ENCODE peak calls at places on chromosomes 12 and 14, in five cellular contexts. X, U, I, T and D are unnamed samples.

GRCh38 chr14:105531088-105531957 is 4.9 kb downstream of the TMEM121 start:
- DNase-seq in X (no peak), U (no peak), I (no peak), T (no peak), D (no peak)

GRCh38 chr12:115457798-115458197 is 773.8 kb upstream of the TBX3 start:
- DNase-seq in X (no peak), U (no peak), I (no peak), T (no peak), D (no peak)

GRCh38 chr14:92135269-92135668 is 13.5 kb downstream of the CPSF2 start:
- DNase-seq in X (no peak), U (no peak), I (peak; percentile 55), T (peak; percentile 67), D (peak; percentile 77)

GRCh38 chr14:34018125-34018524 is 67.3 kb upstream of the EGLN3 start:
- DNase-seq in X (no peak), U (no peak), I (no peak), T (no peak), D (no peak)

GRCh38 chr12:123489580-123489979 is 31.6 kb downstream of the SNRNP35 start:
- DNase-seq in X (no peak), U (no peak), I (no peak), T (no peak), D (no peak)

GRCh38 chr12:46160081-46160980 is 108.5 kb downstream of the SLC38A1 start:
- DNase-seq in X (no peak), U (no peak), I (peak; percentile 85), T (peak; percentile 81), D (peak; percentile 43)

GRCh38 chr14:24630872-24631477 is 3.0 kb downstream of the GZMB start:
- DNase-seq in X (no peak), U (no peak), I (no peak), T (peak; percentile 18), D (peak; percentile 5)

GRCh38 chr12:10190558-10191388 is 11.9 kb downstream of the TMEM52B start:
- DNase-seq in X (no peak), U (no peak), I (peak; percentile 60), T (peak; percentile 71), D (peak; percentile 85)

GRCh38 chr14:51807355-51807754 is 53.1 kb upstream of the GNG2 start:
- DNase-seq in X (no peak), U (no peak), I (peak; percentile 20), T (no peak), D (no peak)

GRCh38 chr14:32217301-32217700 is 14.2 kb upstream of the RNU6-8 start:
- DNase-seq in X (no peak), U (no peak), I (no peak), T (no peak), D (no peak)

GRCh38 chr12:42978718-42979117 is 389.2 kb upstream of the PRICKLE1 start:
- DNase-seq in X (no peak), U (no peak), I (no peak), T (no peak), D (no peak)

GRCh38 chr12:77102691-77103090 is 37.3 kb upstream of the E2F7 start:
- DNase-seq in X (no peak), U (no peak), I (peak; percentile 78), T (peak; percentile 43), D (peak; percentile 77)

GRCh38 chr12:112559784-112560183 is 141.0 kb downstream of the PTPN11 start:
- DNase-seq in X (no peak), U (no peak), I (no peak), T (peak; percentile 2), D (peak; percentile 26)

GRCh38 chr14:85391892-85392291 is 138.1 kb upstream of the FLRT2 start:
- DNase-seq in X (no peak), U (no peak), I (no peak), T (no peak), D (no peak)
- H3K4me3 ChIP-seq in X (no peak overlapping the region), U (no peak overlapping the region), I (no peak overlapping the region), T (no peak overlapping the region), D (no peak overlapping the region)

DNA sequence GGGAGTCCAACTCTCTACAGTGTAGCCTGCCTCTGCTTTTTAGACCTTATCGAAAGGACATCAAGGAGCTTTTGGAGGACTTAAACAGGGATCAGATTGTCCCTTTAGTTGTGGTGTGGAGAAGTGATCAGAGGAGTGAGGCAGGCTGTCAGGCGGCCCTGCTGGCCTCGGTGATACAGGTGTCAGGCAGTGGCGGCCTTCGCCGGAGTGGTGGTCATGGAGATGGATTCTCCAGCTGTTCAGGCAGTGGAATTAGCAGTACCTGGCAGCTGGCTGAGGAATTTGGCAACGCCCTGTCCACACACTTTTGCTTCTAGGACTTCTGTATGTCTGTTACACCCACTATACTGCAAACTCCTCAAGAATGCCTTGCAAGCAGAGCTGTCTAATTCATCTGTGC is 4.2 kb upstream of the CLMN start:
- DNase-seq in X (no peak), U (no peak), I (no peak), T (no peak), D (no peak)
- H3K4me3 ChIP-seq in X (no peak overlapping the region), U (no peak overlapping the region), I (no peak overlapping the region), T (no peak overlapping the region), D (no peak overlapping the region)

GRCh38 chr12:100576311-100577036 is 3.0 kb downstream of the GAS2L3 start:
- DNase-seq in X (no peak), U (no peak), I (peak; percentile 71), T (peak; percentile 80), D (peak; percentile 93)
- H3K4me3 ChIP-seq in X (no peak overlapping the region), U (no peak overlapping the region), I (no peak overlapping the region), T (no peak overlapping the region), D (no peak overlapping the region)

GRCh38 chr12:75724913-75725312 is 213.5 kb upstream of the KRR1 start:
- DNase-seq in X (no peak), U (no peak), I (peak; percentile 90), T (peak; percentile 81), D (peak; percentile 75)
- H3K4me3 ChIP-seq in X (no peak overlapping the region), U (no peak overlapping the region), I (no peak overlapping the region), T (no peak overlapping the region), D (no peak overlapping the region)

DNA sequence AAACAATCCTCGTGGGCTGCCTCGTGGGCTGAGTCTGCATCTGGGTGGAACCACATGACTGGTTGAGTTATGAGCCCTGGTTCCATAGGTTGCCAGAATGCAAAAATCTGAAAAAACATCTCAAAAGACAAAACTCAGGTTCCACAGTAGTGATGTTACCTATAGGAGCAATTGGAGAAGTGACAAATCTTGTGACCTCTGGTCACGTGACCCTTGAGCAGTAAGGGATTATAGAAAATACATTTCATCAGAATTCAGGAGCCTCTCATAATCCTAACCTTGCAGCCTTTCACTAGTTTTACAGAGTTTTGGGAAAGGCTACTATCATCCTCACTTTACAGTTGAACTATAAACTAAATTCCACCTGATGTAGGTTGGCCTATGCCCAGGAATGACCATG is 12.5 kb upstream of the RNASE3 start:
- DNase-seq in X (no peak), U (no peak), I (no peak), T (no peak), D (no peak)
- H3K4me3 ChIP-seq in X (no peak overlapping the region), U (no peak overlapping the region), I (no peak overlapping the region), T (no peak overlapping the region), D (no peak overlapping the region)

DNA sequence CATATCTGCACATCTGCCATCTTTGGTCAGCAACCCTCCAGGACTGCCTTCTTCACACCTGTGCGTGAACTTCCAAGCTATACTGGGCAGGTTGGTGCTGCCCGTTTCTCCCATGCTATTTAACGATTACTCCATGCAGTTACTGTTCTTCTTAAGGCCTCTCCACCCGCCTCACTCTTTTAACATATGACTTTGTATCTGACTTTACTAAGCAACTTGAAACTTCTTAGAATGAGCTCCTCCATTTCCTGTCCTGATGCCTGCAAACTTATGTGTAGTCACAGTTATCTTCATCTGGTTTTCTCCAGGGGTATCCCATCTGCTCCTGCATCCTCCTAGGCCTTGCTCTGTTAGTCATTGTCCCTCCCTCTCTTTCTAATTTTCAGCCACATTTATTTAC is 35.7 kb downstream of the PRKCH start:
- DNase-seq in X (no peak), U (no peak), I (no peak), T (no peak), D (no peak)
- H3K4me3 ChIP-seq in X (no peak overlapping the region), U (no peak overlapping the region), I (no peak overlapping the region), T (no peak overlapping the region), D (no peak overlapping the region)

GRCh38 chr12:54004841-54005530 is 3.8 kb upstream of the HOXC8 start:
- DNase-seq in X (no peak), U (no peak), I (no peak), T (no peak), D (no peak)

GRCh38 chr12:54004063-54004840 is 4.3 kb downstream of the HOXC9 start:
- DNase-seq in X (no peak), U (no peak), I (no peak), T (no peak), D (no peak)

GRCh38 chr12:54002278-54002914 is 2.4 kb downstream of the HOXC9 start:
- DNase-seq in X (no peak), U (no peak), I (no peak), T (no peak), D (no peak)

GRCh38 chr12:54002915-54003339 is 3.0 kb downstream of the HOXC9 start:
- DNase-seq in X (no peak), U (no peak), I (no peak), T (no peak), D (no peak)

DNA sequence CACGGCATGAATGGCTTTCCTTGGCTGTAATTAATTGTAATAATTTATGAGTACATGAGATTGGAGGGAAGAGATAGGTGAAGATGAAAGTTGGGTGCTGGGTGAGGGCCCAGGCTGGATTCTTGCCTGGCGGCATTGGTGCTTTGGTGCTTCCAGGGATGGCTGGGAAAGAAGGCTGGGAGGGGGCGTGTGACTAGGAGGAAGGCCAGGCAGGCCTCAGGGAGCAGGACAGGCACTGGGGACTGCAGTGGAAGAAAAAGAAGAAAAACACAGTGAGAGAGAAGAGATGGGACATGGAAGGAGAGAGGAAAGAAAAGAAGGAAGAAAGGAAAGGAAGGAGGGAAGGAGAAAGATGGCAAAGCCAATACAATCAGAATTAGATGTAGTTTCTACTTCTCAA is 3.7 kb downstream of the HOXC9 start:
- DNase-seq in X (no peak), U (no peak), I (no peak), T (no peak), D (no peak)
- H3K4me3 ChIP-seq in X (peak overlapping the region; percentile 67), U (no peak overlapping the region), I (no peak overlapping the region), T (no peak overlapping the region), D (no peak overlapping the region)